ENCODE peak calls at places on chromosome 1, in four cellular contexts. E is uterus, I is B cell, O is mucosa of gallbladder. Q is an unnamed sample.

GRCh38 chr1:218304281-218305039 is 19.4 kb downstream of the RRP15 start:
- DNase-seq in E (no peak), I (no peak), O (no peak), Q (no peak)

GRCh38 chr1:207824691-207825090 is 72.8 kb downstream of the CD46 start:
- DNase-seq in E (peak), I (no peak), O (no peak), Q (no peak)

GRCh38 chr1:234262754-234263105 is 110.5 kb upstream of the COA6 start:
- DNase-seq in E (no peak), I (no peak), O (no peak), Q (no peak)

GRCh38 chr1:19010995-19011696 is 54.7 kb upstream of the IFFO2 start:
- DNase-seq in E (peak), I (no peak), O (peak), Q (peak)

GRCh38 chr1:113978863-113979702 is at the start of gene OLFML3:
- DNase-seq in E (peak), I (no peak), O (peak), Q (peak)

GRCh38 chr1:18486195-18486594 is 5.5 kb downstream of the KLHDC7A start:
- DNase-seq in E (no peak), I (no peak), O (no peak), Q (no peak)

GRCh38 chr1:48552420-48552819 is 80.4 kb upstream of the SPATA6 start:
- DNase-seq in E (no peak), I (peak), O (no peak), Q (no peak)

GRCh38 chr1:41241748-41242644 is at the start of gene SCMH1:
- DNase-seq in E (peak), I (peak), O (peak), Q (no peak)

GRCh38 chr1:27394925-27395324 is 2.5 kb downstream of the GPR3 start:
- DNase-seq in E (no peak), I (no peak), O (no peak), Q (no peak)

GRCh38 chr1:168386492-168386891 is 105.8 kb downstream of the TBX19 start:
- DNase-seq in E (no peak), I (no peak), O (no peak), Q (no peak)

GRCh38 chr1:172906778-172907592 is 143.8 kb downstream of the TNFSF18 start:
- DNase-seq in E (no peak), I (no peak), O (no peak), Q (no peak)

GRCh38 chr1:114024049-114024448 is 44.8 kb downstream of the OLFML3 start:
- DNase-seq in E (no peak), I (no peak), O (no peak), Q (no peak)

GRCh38 chr1:228982637-228983036 is 247.4 kb downstream of the RHOU start:
- DNase-seq in E (no peak), I (no peak), O (no peak), Q (no peak)

GRCh38 chr1:203215573-203215972 is 13.9 kb downstream of the CHIT1 start:
- DNase-seq in E (no peak), I (no peak), O (no peak), Q (no peak)

GRCh38 chr1:70978623-70979022 is 69.0 kb downstream of the PTGER3 start:
- DNase-seq in E (no peak), I (no peak), O (no peak), Q (no peak)

GRCh38 chr1:91851130-91852010 is 34.6 kb downstream of the TGFBR3 start:
- DNase-seq in E (peak), I (no peak), O (peak), Q (peak)

GRCh38 chr1:34739613-34740012 is 15.2 kb upstream of the GJB5 start:
- DNase-seq in E (no peak), I (no peak), O (no peak), Q (no peak)

GRCh38 chr1:179230251-179230650 is 774 bp upstream of the ABL2 start:
- DNase-seq in E (no peak), I (no peak), O (no peak), Q (no peak)

GRCh38 chr1:199616947-199617346 is 410.6 kb upstream of the NR5A2 start:
- DNase-seq in E (no peak), I (no peak), O (no peak), Q (no peak)

GRCh38 chr1:40153073-40153770 is 8.0 kb upstream of the RLF start:
- DNase-seq in E (no peak), I (no peak), O (peak), Q (peak)

GRCh38 chr1:34795916-34796315 is 3.1 kb downstream of the GJA4 start:
- DNase-seq in E (no peak), I (no peak), O (no peak), Q (no peak)

GRCh38 chr1:119673171-119673940 is 25.3 kb upstream of the ZNF697 start:
- DNase-seq in E (no peak), I (no peak), O (no peak), Q (no peak)

GRCh38 chr1:248165186-248165585 is 9.4 kb upstream of the OR2M2 start:
- DNase-seq in E (no peak), I (no peak), O (no peak), Q (no peak)

GRCh38 chr1:81756872-81757271 is 43.9 kb upstream of the ADGRL2 start:
- DNase-seq in E (no peak), I (no peak), O (no peak), Q (no peak)

Q was measured in fibroblast of the conjunctiva.